ENCODE peak calls at places on chromosomes 7 and 10, in four cellular contexts. One of them, this sample, is unnamed.

GRCh38 chr7:102830206-102830605 is 81.4 kb downstream of the FAM185A start:
- DNase-seq in GM04503: no peak
- DNase-seq in ACHN: no peak
- DNase-seq in EL: peak
- DNase-seq in this sample: peak

GRCh38 chr10:121326905-121327304 is 271.3 kb downstream of the FGFR2 start:
- DNase-seq in GM04503: no peak
- DNase-seq in ACHN: no peak
- DNase-seq in EL: no peak
- DNase-seq in this sample: no peak

GRCh38 chr10:101373063-101373462 is 19.1 kb downstream of the BTRC start:
- DNase-seq in GM04503: no peak
- DNase-seq in ACHN: no peak
- DNase-seq in EL: no peak
- DNase-seq in this sample: no peak

GRCh38 chr10:24916365-24916764 is 36.0 kb downstream of the PRTFDC1 start:
- DNase-seq in GM04503: no peak
- DNase-seq in ACHN: no peak
- DNase-seq in EL: no peak
- DNase-seq in this sample: no peak

GRCh38 chr10:132533571-132534260 is 3.9 kb upstream of the INPP5A start:
- DNase-seq in GM04503: no peak
- DNase-seq in ACHN: no peak
- DNase-seq in EL: no peak
- DNase-seq in this sample: no peak

GRCh38 chr7:98133621-98134266 is 27.1 kb downstream of the LMTK2 start:
- DNase-seq in GM04503: no peak
- DNase-seq in ACHN: peak
- DNase-seq in EL: peak
- DNase-seq in this sample: peak

GRCh38 chr7:119270045-119270464 is 1002.9 kb upstream of the KCND2 start:
- DNase-seq in GM04503: no peak
- DNase-seq in ACHN: peak
- DNase-seq in EL: peak
- DNase-seq in this sample: peak

GRCh38 chr7:19508124-19508523 is 200.7 kb downstream of the POLR1F start:
- DNase-seq in GM04503: no peak
- DNase-seq in ACHN: no peak
- DNase-seq in EL: no peak
- DNase-seq in this sample: no peak

GRCh38 chr10:71136036-71136690 is 76.2 kb upstream of the UNC5B start:
- DNase-seq in GM04503: no peak
- DNase-seq in ACHN: no peak
- DNase-seq in EL: no peak
- DNase-seq in this sample: no peak

GRCh38 chr10:73897693-73898092 is 13.2 kb upstream of the PLAU start:
- DNase-seq in GM04503: no peak
- DNase-seq in ACHN: no peak
- DNase-seq in EL: no peak
- DNase-seq in this sample: no peak

GRCh38 chr10:70174058-70174741 is 3.9 kb upstream of the SAR1A start:
- DNase-seq in GM04503: no peak
- DNase-seq in ACHN: no peak
- DNase-seq in EL: no peak
- DNase-seq in this sample: no peak

GRCh38 chr7:50791921-50792341 is 9.2 kb upstream of the GRB10 start:
- DNase-seq in GM04503: peak
- DNase-seq in ACHN: peak
- DNase-seq in EL: peak
- DNase-seq in this sample: peak

GRCh38 chr10:69901022-69901421 is 99.3 kb downstream of the COL13A1 start:
- DNase-seq in GM04503: no peak
- DNase-seq in ACHN: no peak
- DNase-seq in EL: no peak
- DNase-seq in this sample: no peak

GRCh38 chr10:971150-971542 is 17.1 kb upstream of the GTPBP4 start:
- DNase-seq in GM04503: no peak
- DNase-seq in ACHN: peak
- DNase-seq in EL: no peak
- DNase-seq in this sample: peak

GRCh38 chr7:71377062-71377461 is 245.1 kb downstream of the GALNT17 start:
- DNase-seq in GM04503: no peak
- DNase-seq in ACHN: no peak
- DNase-seq in EL: no peak
- DNase-seq in this sample: no peak

GRCh38 chr10:70546585-70546984 is 56.0 kb downstream of the PRF1 start:
- DNase-seq in GM04503: no peak
- DNase-seq in ACHN: no peak
- DNase-seq in EL: no peak
- DNase-seq in this sample: no peak

GRCh38 chr7:81902536-81902935 is 132.7 kb upstream of the HGF start:
- DNase-seq in GM04503: no peak
- DNase-seq in ACHN: no peak
- DNase-seq in EL: no peak
- DNase-seq in this sample: no peak

GRCh38 chr10:84008878-84009277 is 130.4 kb upstream of the GHITM start:
- DNase-seq in GM04503: no peak
- DNase-seq in ACHN: peak
- DNase-seq in EL: peak
- DNase-seq in this sample: no peak

GRCh38 chr10:132714096-132714721 is 71.7 kb downstream of the NKX6-2 start:
- DNase-seq in GM04503: no peak
- DNase-seq in ACHN: no peak
- DNase-seq in EL: no peak
- DNase-seq in this sample: no peak

GRCh38 chr10:107971973-107972372 is 807.5 kb upstream of the SORCS1 start:
- DNase-seq in GM04503: peak
- DNase-seq in ACHN: no peak
- DNase-seq in EL: peak
- DNase-seq in this sample: no peak

GRCh38 chr10:35216303-35216905 is 89.8 kb downstream of the CREM start:
- DNase-seq in GM04503: no peak
- DNase-seq in ACHN: no peak
- DNase-seq in EL: no peak
- DNase-seq in this sample: no peak

GRCh38 chr10:88433551-88434186 is 149.4 kb downstream of the RNLS start:
- DNase-seq in GM04503: no peak
- DNase-seq in ACHN: no peak
- DNase-seq in EL: no peak
- DNase-seq in this sample: no peak

GRCh38 chr7:151783958-151784575 is 92.8 kb downstream of the PRKAG2 start:
- DNase-seq in GM04503: no peak
- DNase-seq in ACHN: no peak
- DNase-seq in EL: no peak
- DNase-seq in this sample: no peak

GRCh38 chr7:44333971-44334733 is 8.8 kb upstream of the CAMK2B start:
- DNase-seq in GM04503: no peak
- DNase-seq in ACHN: no peak
- DNase-seq in EL: no peak
- DNase-seq in this sample: no peak

GRCh38 chr10:87915989-87916388 is 52.6 kb downstream of the PTEN start:
- DNase-seq in GM04503: no peak
- DNase-seq in ACHN: peak
- DNase-seq in EL: peak
- DNase-seq in this sample: peak

GRCh38 chr10:20892011-20892585 is 5.0 kb downstream of the NEBL start:
- DNase-seq in GM04503: no peak
- DNase-seq in ACHN: no peak
- DNase-seq in EL: no peak
- DNase-seq in this sample: no peak

GRCh38 chr10:5511231-5511884 is 12.0 kb upstream of the CALML5 start:
- DNase-seq in GM04503: no peak
- DNase-seq in ACHN: no peak
- DNase-seq in EL: no peak
- DNase-seq in this sample: no peak

GRCh38 chr10:25125151-25125550 is 49.6 kb upstream of the GPR158 start:
- DNase-seq in GM04503: no peak
- DNase-seq in ACHN: peak
- DNase-seq in EL: no peak
- DNase-seq in this sample: no peak

This sample was measured in fibroblast of gingiva.